ENCODE peak calls at places on chromosome 9, in eight cellular contexts. O, C, T, A, Z, N, L and X are unnamed samples.

GRCh38 chr9:129093602-129094386 is 12.9 kb downstream of the DOLPP1 start:
- DNase-seq in O (no peak), C (no peak), N (no peak), A (no peak), L (no peak), T (no peak), Z (no peak), X (no peak)

GRCh38 chr9:95116002-95116819 is 201.3 kb downstream of the FANCC start:
- DNase-seq in C (no peak), L (no peak), Z (no peak), O (no peak), A (no peak), N (no peak), T (no peak), X (no peak)

GRCh38 chr9:137286980-137287383 is 9.5 kb downstream of the TOR4A start:
- DNase-seq in O (no peak), T (no peak), N (no peak), L (no peak), A (no peak), C (no peak), Z (no peak), X (no peak)

GRCh38 chr9:109122726-109123621 is 3.2 kb upstream of the TMEM245 start:
- DNase-seq in O (no peak), C (no peak), A (no peak), L (no peak), Z (no peak), T (no peak), N (no peak), X (no peak)

GRCh38 chr9:72537671-72538070 is 16.3 kb downstream of the TMC1 start:
- DNase-seq in A (no peak), N (no peak), L (no peak), Z (no peak), O (no peak), C (no peak), T (no peak), X (no peak)

GRCh38 chr9:5531251-5531972 is 21.1 kb downstream of the PDCD1LG2 start:
- DNase-seq in Z (no peak), O (no peak), A (no peak), N (no peak), T (no peak), C (no peak), L (no peak), X (no peak)

GRCh38 chr9:113654605-113655193 is 191.2 kb downstream of the RGS3 start:
- DNase-seq in C (no peak), N (no peak), T (no peak), O (peak; percentile 59), L (peak; percentile 90), Z (no peak), A (peak; percentile 20), X (no peak)

GRCh38 chr9:115118471-115119156 is 657 bp upstream of the TNC start:
- DNase-seq in O (peak; percentile 72), N (no peak), T (no peak), A (no peak), L (peak; percentile 67), Z (peak; percentile 73), C (no peak), X (peak; percentile 83)

GRCh38 chr9:20784196-20784595 is 100.1 kb downstream of the FOCAD start:
- DNase-seq in T (no peak), C (no peak), A (no peak), N (no peak), Z (no peak), L (no peak), O (no peak), X (no peak)

GRCh38 chr9:112719696-112720095 is 1.8 kb upstream of the INIP start:
- DNase-seq in A (no peak), N (no peak), Z (no peak), T (no peak), C (no peak), O (no peak), L (no peak), X (no peak)

GRCh38 chr9:13485068-13485596 is 205.6 kb upstream of the MPDZ start:
- DNase-seq in L (peak; percentile 77), N (no peak), O (no peak), C (no peak), Z (peak; percentile 22), A (no peak), T (no peak), X (no peak)

GRCh38 chr9:135850737-135851136 is 56.6 kb downstream of the CAMSAP1 start:
- DNase-seq in O (no peak), C (no peak), Z (no peak), T (no peak), A (no peak), L (no peak), N (peak; percentile 22), X (no peak)

GRCh38 chr9:122337561-122337939 is 33.3 kb upstream of the PTGS1 start:
- DNase-seq in Z (no peak), C (no peak), A (no peak), T (no peak), O (no peak), L (no peak), N (no peak), X (peak; percentile 36)

GRCh38 chr9:122084276-122084675 is 8.8 kb downstream of the TTLL11 start:
- DNase-seq in Z (no peak), C (no peak), O (no peak), T (no peak), N (no peak), L (no peak), A (no peak), X (peak; percentile 19)

GRCh38 chr9:35681341-35682002 is 7.7 kb downstream of the CA9 start:
- DNase-seq in O (no peak), L (peak; percentile 50), Z (no peak), A (no peak), T (no peak), C (no peak), N (no peak), X (no peak)